ENCODE peak calls at places on chromosome X, in six cellular contexts. Z is coronary artery; W is fibroblast of lung; X is CD8-positive, alpha-beta T cell; Q is AG04450; M is fibroblast of mammary gland. J is an unnamed sample.

GRCh38 chrX:97126020-97126419 is 242.3 kb downstream of the RPA4 start:
- DNase-seq in Z (no peak), W (peak; percentile 42), X (no peak), Q (no peak), M (peak; percentile 51), J (peak; percentile 26)

GRCh38 chrX:66914082-66914481 is 275.2 kb upstream of the EDA2R start:
- DNase-seq in Z (no peak), W (no peak), X (no peak), Q (no peak), M (peak; percentile 15), J (peak; percentile 1)

GRCh38 chrX:54479471-54480122 is 16.4 kb downstream of the FGD1 start:
- DNase-seq in Z (no peak), W (no peak), X (no peak), Q (no peak), M (no peak), J (no peak)

GRCh38 chrX:69289046-69289838 is 124.0 kb upstream of the PJA1 start:
- DNase-seq in Z (no peak), W (no peak), X (no peak), Q (no peak), M (no peak), J (no peak)

GRCh38 chrX:140672840-140673731 is 36.5 kb upstream of the LINC00632 start:
- DNase-seq in Z (no peak), W (no peak), X (no peak), Q (no peak), M (no peak), J (no peak)

GRCh38 chrX:149470960-149471359 is 34.1 kb downstream of the IDS start:
- DNase-seq in Z (peak; percentile 84), W (peak; percentile 25), X (peak; percentile 71), Q (no peak), M (peak; percentile 56), J (peak; percentile 56)

GRCh38 chrX:15497865-15498264 is 2.7 kb upstream of the BMX start:
- DNase-seq in Z (no peak), W (peak; percentile 18), X (peak; percentile 67), Q (no peak), M (peak; percentile 42), J (peak; percentile 15)

GRCh38 chrX:120308959-120309872 is 2.0 kb downstream of the TMEM255A start:
- DNase-seq in Z (no peak), W (peak; percentile 76), X (peak; percentile 78), Q (peak; percentile 0), M (peak; percentile 40), J (peak; percentile 29)

GRCh38 chrX:54909941-54910340 is 10.7 kb upstream of the TRO start:
- DNase-seq in Z (no peak), W (no peak), X (no peak), Q (no peak), M (no peak), J (no peak)

GRCh38 chrX:130896816-130897508 is 6.0 kb downstream of the ENOX2 start:
- DNase-seq in Z (no peak), W (peak; percentile 53), X (no peak), Q (no peak), M (peak; percentile 64), J (peak; percentile 55)

GRCh38 chrX:34770511-34770910 is 113.4 kb upstream of the TMEM47 start:
- DNase-seq in Z (no peak), W (no peak), X (no peak), Q (no peak), M (peak; percentile 33), J (peak; percentile 81)

GRCh38 chrX:69503835-69504625 is at the start of gene NALF2:
- DNase-seq in Z (no peak), W (peak; percentile 18), X (no peak), Q (no peak), M (peak; percentile 36), J (peak; percentile 11)

GRCh38 chrX:115584715-115585114 is 23.7 kb downstream of the PLS3 start:
- DNase-seq in Z (no peak), W (peak; percentile 66), X (no peak), Q (no peak), M (peak; percentile 78), J (peak; percentile 36)

GRCh38 chrX:149830192-149830873 is 48.6 kb downstream of the MAGEA9 start:
- DNase-seq in Z (no peak), W (peak; percentile 38), X (no peak), Q (no peak), M (peak; percentile 2), J (peak; percentile 21)

GRCh38 chrX:82658492-82658891 is 849.6 kb upstream of the POU3F4 start:
- DNase-seq in Z (no peak), W (no peak), X (no peak), Q (no peak), M (no peak), J (no peak)

GRCh38 chrX:131626681-131627296 is 82.9 kb downstream of the OR13H1 start:
- DNase-seq in Z (no peak), W (peak; percentile 13), X (no peak), Q (no peak), M (peak; percentile 23), J (no peak)

GRCh38 chrX:129934461-129934860 is 28.5 kb downstream of the UTP14A start:
- DNase-seq in Z (no peak), W (no peak), X (no peak), Q (no peak), M (no peak), J (no peak)

GRCh38 chrX:141652315-141652714 is 46.2 kb downstream of the SPANXD start:
- DNase-seq in Z (no peak), W (no peak), X (no peak), Q (no peak), M (no peak), J (no peak)

GRCh38 chrX:120356084-120356483 is 5.8 kb upstream of the ATP1B4 start:
- DNase-seq in Z (no peak), W (no peak), X (no peak), Q (no peak), M (no peak), J (no peak)

GRCh38 chrX:15714529-15714928 is 23.5 kb upstream of the CA5B start:
- DNase-seq in Z (no peak), W (no peak), X (no peak), Q (no peak), M (no peak), J (no peak)

GRCh38 chrX:2628751-2629315 is 62.3 kb upstream of the CD99 start:
- DNase-seq in Z (no peak), W (no peak), X (peak; percentile 54), Q (no peak), M (no peak), J (no peak)

GRCh38 chrX:26845051-26845450 is 618.1 kb downstream of the PPP4R3C start:
- DNase-seq in Z (no peak), W (peak; percentile 56), X (no peak), Q (no peak), M (peak; percentile 21), J (peak; percentile 0)

GRCh38 chrX:38807873-38808272 is 6.6 kb downstream of the MID1IP1 start:
- DNase-seq in Z (no peak), W (peak; percentile 41), X (no peak), Q (no peak), M (no peak), J (peak; percentile 57)

GRCh38 chrX:129957241-129958099 is 25.0 kb upstream of the BCORL1 start:
- DNase-seq in Z (no peak), W (peak; percentile 46), X (no peak), Q (no peak), M (peak; percentile 33), J (peak; percentile 38)

GRCh38 chrX:130253916-130254315 is 14.8 kb downstream of the ZNF280C start:
- DNase-seq in Z (no peak), W (no peak), X (no peak), Q (no peak), M (no peak), J (no peak)

GRCh38 chrX:125103693-125104092 is 216.0 kb upstream of the TEX13C start:
- DNase-seq in Z (no peak), W (no peak), X (no peak), Q (no peak), M (no peak), J (no peak)

GRCh38 chrX:7202206-7202605 is 54.3 kb upstream of the PUDP start:
- DNase-seq in Z (no peak), W (no peak), X (no peak), Q (no peak), M (no peak), J (no peak)

GRCh38 chrX:73289039-73289438 is 74.4 kb upstream of the NAP1L2 start:
- DNase-seq in Z (no peak), W (no peak), X (no peak), Q (no peak), M (no peak), J (no peak)
- TF ChIP-seq CTCF in Z (no peak), W (no peak), X (no peak), Q (no peak), M (no peak), J (no peak)

GRCh38 chrX:108219949-108220601 is 128.5 kb downstream of the ATG4A start:
- DNase-seq in Z (no peak), W (no peak), X (no peak), Q (no peak), M (no peak), J (no peak)
- H3K4me3 ChIP-seq in Z (no peak overlapping the region), W (no peak overlapping the region), X (no peak overlapping the region), Q (no peak overlapping the region), M (no peak overlapping the region), J (no peak overlapping the region)

DNA sequence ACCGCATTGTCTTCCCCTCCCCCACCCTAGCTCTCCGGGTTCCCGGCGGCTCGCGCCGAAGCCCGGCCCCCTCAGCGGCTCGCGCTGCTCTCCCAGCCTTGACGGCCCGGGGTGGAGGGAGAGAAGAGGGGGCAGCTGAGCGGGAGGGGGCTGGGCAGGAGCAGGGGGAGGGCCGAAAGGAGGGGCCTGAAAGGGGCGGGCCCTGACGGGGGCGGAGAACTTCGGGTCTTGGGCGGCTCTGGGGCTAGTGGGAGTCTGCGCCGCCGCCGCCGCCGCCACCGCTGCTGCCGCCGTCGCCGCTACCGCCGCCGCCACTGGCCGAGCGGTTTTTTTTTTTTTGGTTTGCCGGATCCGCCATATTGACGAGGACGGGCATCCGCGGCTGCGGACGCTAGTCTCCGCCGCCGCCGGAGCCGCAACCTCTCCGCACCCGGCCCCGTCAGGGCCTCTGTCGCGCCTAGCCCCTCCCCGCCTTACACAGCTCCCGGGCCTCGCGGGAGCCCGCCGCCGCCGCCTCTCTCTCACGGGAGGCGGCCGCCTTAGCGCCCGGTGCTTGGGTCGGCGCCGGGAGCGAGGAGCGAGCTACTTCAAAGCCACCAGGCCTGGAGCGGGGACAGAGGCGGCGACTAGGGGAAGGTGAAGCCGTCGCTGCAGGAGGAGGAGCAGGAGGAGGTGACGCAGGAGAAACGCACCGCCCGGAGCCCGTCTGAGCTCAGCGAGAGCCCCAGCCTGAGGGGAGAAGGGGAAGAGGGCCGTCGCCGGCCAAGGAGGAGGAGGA is at the start of gene USP9X:
- DNase-seq in Z (peak; percentile 95), W (peak; percentile 90), X (peak; percentile 94), Q (peak; percentile 79), M (peak; percentile 82), J (peak; percentile 89)
- TF ChIP-seq CTCF in Z (no peak), W (no peak), X (no peak), Q (no peak), M (no peak), J (no peak)

GRCh38 chrX:24463077-24463476 is 2.0 kb upstream of the PDK3 start:
- DNase-seq in Z (no peak), W (no peak), X (no peak), Q (no peak), M (no peak), J (no peak)

GRCh38 chrX:24464498-24464835 is 619 bp upstream of the PDK3 start:
- DNase-seq in Z (no peak), W (no peak), X (no peak), Q (no peak), M (no peak), J (no peak)

GRCh38 chrX:24464836-24465523 is at the start of gene PDK3:
- DNase-seq in Z (peak; percentile 89), W (peak; percentile 77), X (peak; percentile 91), Q (peak; percentile 43), M (peak; percentile 69), J (peak; percentile 66)

GRCh38 chrX:24466025-24466424 is 939 bp downstream of the PDK3 start:
- DNase-seq in Z (no peak), W (no peak), X (no peak), Q (no peak), M (no peak), J (no peak)

GRCh38 chrX:24465524-24465850 is 401 bp downstream of the PDK3 start:
- DNase-seq in Z (no peak), W (no peak), X (no peak), Q (no peak), M (no peak), J (no peak)
- H3K4me3 ChIP-seq in Z (peak overlapping the region; percentile 84), W (peak overlapping the region; percentile 54), X (peak overlapping the region; percentile 60), Q (peak overlapping the region; percentile 61), M (peak overlapping the region; percentile 53), J (peak overlapping the region; percentile 57)